ENCODE peak calls at places on chromosomes 16 and 17, in four cellular contexts. N, L, S and Y are unnamed samples.

GRCh38 chr17:78317817-78318400 is 42.0 kb downstream of the SOCS3 start:
- DNase-seq in S (no peak), N (no peak), L (no peak), Y (no peak)

GRCh38 chr17:49554694-49555494 is 20.8 kb upstream of the NXPH3 start:
- DNase-seq in L (no peak), N (no peak), S (no peak), Y (no peak)

GRCh38 chr17:27433521-27433920 is 22.7 kb upstream of the KSR1 start:
- DNase-seq in L (no peak), N (no peak), S (no peak), Y (no peak)

GRCh38 chr16:16821261-16821660 is 442.3 kb downstream of the NPIPA7 start:
- DNase-seq in S (no peak), L (no peak), N (no peak), Y (no peak)

GRCh38 chr16:84310642-84311041 is 16.0 kb downstream of the WFDC1 start:
- DNase-seq in S (no peak), L (no peak), N (no peak), Y (no peak)

GRCh38 chr17:41457656-41458055 is 9.5 kb downstream of the KRT32 start:
- DNase-seq in N (no peak), L (no peak), S (no peak), Y (no peak)

GRCh38 chr17:15947331-15947730 is 2.4 kb downstream of the ADORA2B start:
- DNase-seq in L (no peak), S (no peak), N (no peak), Y (no peak)

GRCh38 chr17:56623383-56623782 is 29.9 kb downstream of the NOG start:
- DNase-seq in L (no peak), N (no peak), S (no peak), Y (no peak)

GRCh38 chr16:75385507-75386152 is 47.7 kb downstream of the CFDP1 start:
- DNase-seq in S (peak), N (peak), L (no peak), Y (peak)

DNA sequence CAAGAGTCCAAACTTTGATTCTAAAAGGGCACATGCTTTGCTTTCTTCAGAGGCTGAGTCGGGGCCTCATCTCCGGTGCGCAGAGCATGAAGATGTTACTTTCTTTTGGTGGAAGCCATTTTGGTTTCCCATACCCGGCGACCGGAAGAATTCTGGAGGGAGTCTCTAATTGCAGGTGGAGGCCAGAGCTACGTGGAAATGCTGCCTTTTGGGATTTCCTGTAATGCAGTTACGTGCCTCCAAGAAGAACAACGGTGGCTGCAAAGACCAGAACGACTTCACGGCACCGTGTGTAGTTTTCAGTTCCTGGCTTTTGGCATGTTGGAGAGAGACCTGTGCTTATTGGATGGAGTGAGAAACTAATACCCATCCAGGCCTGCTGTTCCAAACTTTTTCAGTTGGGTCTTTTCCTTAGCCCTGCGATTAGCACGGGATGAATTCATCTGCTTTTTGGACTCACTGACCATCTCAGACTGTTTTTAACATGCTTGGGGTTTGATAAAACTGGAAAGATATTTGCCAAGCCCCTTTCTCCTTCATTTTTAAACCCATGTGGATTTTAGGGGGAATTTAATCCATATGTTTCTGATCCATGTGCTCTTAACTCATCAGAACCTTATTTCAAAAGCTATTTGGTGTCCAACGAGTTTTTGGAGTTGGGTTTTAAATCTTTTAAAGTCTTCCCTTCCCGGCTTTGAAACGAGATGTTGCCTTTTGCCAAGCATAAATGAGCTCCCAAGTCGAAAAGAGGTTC is 19.0 kb downstream of the FOXL1 start:
- DNase-seq in N (no peak), S (no peak), L (no peak), Y (no peak)
- H3K4me3 ChIP-seq in N (no peak), S (no peak), L (no peak), Y (no peak)

DNA sequence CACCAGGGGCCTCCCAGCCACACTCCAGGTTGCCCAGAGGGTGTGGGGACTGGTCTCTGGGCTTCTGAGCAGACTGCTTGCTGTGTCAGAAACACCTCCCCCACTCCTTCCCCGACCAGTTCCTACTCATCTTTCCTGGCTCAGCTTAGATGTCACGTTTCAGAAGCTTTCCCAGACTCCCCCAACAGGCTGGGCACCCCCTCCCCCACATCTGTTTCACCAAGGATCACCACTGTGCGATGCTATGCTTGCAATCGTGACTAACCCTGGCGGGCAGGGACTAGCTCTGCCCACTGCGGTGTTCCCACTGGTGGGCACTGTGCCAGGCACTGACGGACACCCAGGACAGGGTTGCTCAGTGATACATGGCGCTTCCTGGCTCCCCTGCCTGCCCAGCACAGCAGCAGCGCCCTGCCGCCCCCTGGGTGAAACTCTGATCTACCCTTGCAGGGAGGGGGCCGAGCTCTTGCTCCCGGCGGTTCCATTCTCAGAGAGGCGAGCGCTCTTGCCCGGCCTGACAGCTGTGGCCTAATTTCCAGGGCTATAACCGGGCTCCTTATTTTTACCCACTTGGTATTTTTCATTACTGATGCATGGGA is 29.4 kb upstream of the MTSS2 start:
- DNase-seq in S (peak), N (no peak), L (peak), Y (peak)
- TF ChIP-seq CTCF in S (no peak), N (no peak), L (no peak), Y (peak)

GRCh38 chr16:30067584-30067916 is 2.0 kb downstream of the ALDOA start:
- DNase-seq in N (no peak), L (no peak), S (no peak), Y (no peak)
- H3K4me3 ChIP-seq in N (peak), L (peak), S (no peak), Y (peak)

GRCh38 chr17:4364622-4365041 is 1.8 kb downstream of the UBE2G1 start:
- DNase-seq in L (no peak), N (no peak), S (no peak), Y (no peak)

GRCh38 chr17:4365103-4365627 is 1.3 kb downstream of the UBE2G1 start:
- DNase-seq in N (peak), S (peak), L (peak), Y (peak)

GRCh38 chr17:4368341-4368740 is 1.9 kb upstream of the UBE2G1 start:
- DNase-seq in L (no peak), S (no peak), N (peak), Y (no peak)

GRCh38 chr17:4365628-4366311 is 705 bp downstream of the UBE2G1 start:
- DNase-seq in L (peak), N (peak), S (peak), Y (no peak)

GRCh38 chr17:4366312-4367063 is at the start of gene UBE2G1:
- DNase-seq in S (peak), N (peak), L (peak), Y (peak)
- TF ChIP-seq CTCF in S (peak), N (peak), L (peak), Y (peak)

GRCh38 chr17:64502809-64503208 is 3.3 kb downstream of the DDX5 start:
- DNase-seq in L (no peak), N (no peak), S (no peak), Y (no peak)
- H3K4me3 ChIP-seq in L (no peak), N (no peak), S (no peak), Y (no peak)

DNA sequence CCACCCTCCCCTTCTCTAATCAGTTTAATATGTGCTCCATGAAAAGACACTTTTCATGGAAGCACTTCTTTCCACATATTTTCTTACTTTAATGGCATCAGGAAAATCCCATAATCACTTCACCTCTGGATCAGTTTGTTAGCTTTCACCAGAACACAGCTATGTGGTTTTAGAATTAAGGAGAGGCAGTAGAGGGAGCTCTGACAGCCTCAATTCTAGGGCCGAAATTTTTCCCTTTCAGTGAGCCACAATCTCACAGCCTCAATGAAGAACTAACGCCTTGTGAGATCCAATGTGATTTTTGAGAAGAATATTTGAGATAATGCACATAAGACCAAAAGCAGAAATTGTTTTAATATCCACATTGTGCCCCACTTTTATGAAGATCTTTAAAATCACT is 1494.0 kb upstream of the CDH8 start:
- DNase-seq in L (no peak), N (no peak), S (peak), Y (no peak)
- TF ChIP-seq CTCF in L (no peak), N (peak), S (peak), Y (no peak)

GRCh38 chr17:55575058-55575606 is 63.9 kb upstream of the SMIM36 start:
- DNase-seq in L (no peak), S (no peak), N (no peak), Y (no peak)

GRCh38 chr17:55570360-55570759 is 59.1 kb upstream of the SMIM36 start:
- DNase-seq in L (no peak), S (no peak), N (no peak), Y (no peak)

GRCh38 chr17:55571095-55571494 is 59.8 kb upstream of the SMIM36 start:
- DNase-seq in L (no peak), S (no peak), N (no peak), Y (no peak)

GRCh38 chr17:55572599-55572998 is 61.3 kb upstream of the SMIM36 start:
- DNase-seq in S (no peak), L (no peak), N (no peak), Y (no peak)

GRCh38 chr17:55572139-55572538 is 60.9 kb upstream of the SMIM36 start:
- DNase-seq in L (no peak), N (no peak), S (no peak), Y (no peak)
- H3K4me3 ChIP-seq in L (no peak), N (no peak), S (no peak), Y (no peak)

DNA sequence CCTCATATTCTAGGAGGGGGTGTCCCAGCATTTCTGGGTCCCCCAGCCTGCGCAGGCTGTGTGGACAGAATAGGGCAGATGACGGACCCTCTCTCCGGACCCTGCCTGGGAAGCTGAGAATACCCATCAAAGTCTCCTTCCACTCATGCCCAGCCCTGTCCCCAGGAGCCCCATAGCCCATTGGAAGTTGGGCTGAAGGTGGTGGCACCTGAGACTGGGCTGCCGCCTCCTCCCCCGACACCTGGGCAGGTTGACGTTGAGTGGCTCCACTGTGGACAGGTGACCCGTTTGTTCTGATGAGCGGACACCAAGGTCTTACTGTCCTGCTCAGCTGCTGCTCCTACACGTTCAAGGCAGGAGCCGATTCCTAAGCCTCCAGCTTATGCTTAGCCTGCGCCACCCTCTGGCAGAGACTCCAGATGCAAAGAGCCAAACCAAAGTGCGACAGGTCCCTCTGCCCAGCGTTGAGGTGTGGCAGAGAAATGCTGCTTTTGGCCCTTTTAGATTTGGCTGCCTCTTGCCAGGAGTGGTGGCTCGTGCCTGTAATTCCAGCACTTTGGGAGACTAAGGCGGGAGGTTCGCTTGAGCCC is 11.6 kb downstream of the STH start:
- DNase-seq in L (no peak), S (no peak), N (no peak), Y (no peak)
- TF ChIP-seq CTCF in L (no peak), S (no peak), N (no peak), Y (no peak)

GRCh38 chr17:44247346-44248219 is 20.4 kb downstream of the SLC4A1 start:
- DNase-seq in S (no peak), L (no peak), N (no peak), Y (no peak)
- H3K4me3 ChIP-seq in S (no peak), L (no peak), N (no peak), Y (no peak)

GRCh38 chr16:29699324-29700219 is 20.6 kb downstream of the QPRT start:
- DNase-seq in N (no peak), S (no peak), L (no peak), Y (no peak)
- TF ChIP-seq CTCF in N (no peak), S (no peak), L (no peak), Y (no peak)